ENCODE peak calls at places on chromosomes 3 and 15, in five cellular contexts. B is NCI-H187, V is adipocyte, U is GM18507, D is astrocyte. P is an unnamed sample.

GRCh38 chr3:124648551-124648950 is 81.7 kb upstream of the UMPS start:
- DNase-seq in B (no peak), V (no peak), U (no peak), D (no peak), P (no peak)

GRCh38 chr15:77179541-77179998 is 108.7 kb upstream of the TSPAN3 start:
- DNase-seq in B (no peak), V (no peak), U (peak), D (peak), P (no peak)

GRCh38 chr15:67805008-67805681 is 20.2 kb upstream of the SKOR1 start:
- DNase-seq in B (no peak), V (no peak), U (no peak), D (no peak), P (no peak)

GRCh38 chr3:71031914-71032521 is 551.5 kb downstream of the FOXP1 start:
- DNase-seq in B (no peak), V (no peak), U (no peak), D (no peak), P (no peak)

GRCh38 chr15:78179286-78179840 is 30.2 kb downstream of the IDH3A start:
- DNase-seq in B (no peak), V (no peak), U (no peak), D (no peak), P (no peak)

GRCh38 chr3:123078101-123078500 is 11.3 kb downstream of the PDIA5 start:
- DNase-seq in B (no peak), V (no peak), U (no peak), D (no peak), P (no peak)

GRCh38 chr3:101938262-101938847 is 89.0 kb downstream of the NFKBIZ start:
- DNase-seq in B (no peak), V (no peak), U (no peak), D (no peak), P (no peak)

GRCh38 chr3:33219175-33219487 is 521 bp upstream of the SUSD5 start:
- DNase-seq in B (no peak), V (no peak), U (no peak), D (no peak), P (no peak)

GRCh38 chr3:151075869-151076573 is 9.4 kb upstream of the MED12L start:
- DNase-seq in B (no peak), V (no peak), U (no peak), D (no peak), P (no peak)

GRCh38 chr3:144104146-144104545 is 132.5 kb downstream of the DIPK2A start:
- DNase-seq in B (no peak), V (no peak), U (no peak), D (no peak), P (no peak)

GRCh38 chr3:154243353-154243752 is 80.9 kb downstream of the DHX36 start:
- DNase-seq in B (no peak), V (no peak), U (no peak), D (peak), P (peak)

GRCh38 chr3:39088889-39089288 is 18.5 kb downstream of the GORASP1 start:
- DNase-seq in B (no peak), V (peak), U (no peak), D (no peak), P (no peak)

GRCh38 chr15:89486726-89487050 is 9.7 kb downstream of the RHCG start:
- DNase-seq in B (no peak), V (no peak), U (no peak), D (no peak), P (no peak)

GRCh38 chr3:50539887-50540286 is 27.7 kb downstream of the C3orf18 start:
- DNase-seq in B (no peak), V (no peak), U (no peak), D (no peak), P (no peak)

GRCh38 chr3:130404401-130404800 is 58.9 kb downstream of the COL6A5 start:
- DNase-seq in B (no peak), V (no peak), U (no peak), D (no peak), P (no peak)

GRCh38 chr3:124281453-124282316 is 289.8 kb upstream of the ROPN1 start:
- DNase-seq in B (no peak), V (peak), U (no peak), D (peak), P (peak)

GRCh38 chr3:48928679-48929078 is 10.0 kb downstream of the ARIH2 start:
- DNase-seq in B (no peak), V (no peak), U (no peak), D (no peak), P (peak)

P was measured in AG08395.